ENCODE peak calls at places on chromosome 17, in ten cellular contexts. One of them, this sample, is unnamed. For H3K9me3, the result is how much of the 10 kb centered on the place peaks cover.

GRCh38 chr17:63399316-63399715 is 46.8 kb downstream of the CYB561 start:
- DNase-seq in CD8-positive, alpha-beta T cell: no peak
- DNase-seq in A549: no peak
- DNase-seq in iPS DF 6.9: no peak
- DNase-seq in HCT116: no peak
- DNase-seq in left ventricle myocardium inferior: no peak
- DNase-seq in IMR-90: peak
- DNase-seq in neural progenitor cell: no peak
- DNase-seq in tibial artery: no peak
- DNase-seq in tibial nerve: no peak
- DNase-seq in this sample: no peak

GRCh38 chr17:2063306-2064146 is 8.6 kb downstream of the HIC1 start:
- DNase-seq in A549: no peak
- DNase-seq in neural progenitor cell: no peak
- DNase-seq in tibial nerve: no peak
- DNase-seq in IMR-90: peak
- DNase-seq in iPS DF 6.9: no peak
- DNase-seq in CD8-positive, alpha-beta T cell: no peak
- DNase-seq in left ventricle myocardium inferior: no peak
- DNase-seq in tibial artery: no peak
- DNase-seq in HCT116: no peak
- DNase-seq in this sample: no peak

GRCh38 chr17:78789663-78790181 is 7.6 kb upstream of the CYTH1 start:
- DNase-seq in neural progenitor cell: no peak
- DNase-seq in A549: no peak
- DNase-seq in left ventricle myocardium inferior: peak
- DNase-seq in IMR-90: peak
- DNase-seq in tibial nerve: peak
- DNase-seq in iPS DF 6.9: no peak
- DNase-seq in HCT116: no peak
- DNase-seq in tibial artery: peak
- DNase-seq in CD8-positive, alpha-beta T cell: peak
- DNase-seq in this sample: peak

GRCh38 chr17:79479876-79480275 is 131.0 kb downstream of the RBFOX3 start:
- DNase-seq in A549: no peak
- DNase-seq in CD8-positive, alpha-beta T cell: no peak
- DNase-seq in left ventricle myocardium inferior: no peak
- DNase-seq in neural progenitor cell: no peak
- DNase-seq in IMR-90: no peak
- DNase-seq in iPS DF 6.9: no peak
- DNase-seq in tibial nerve: no peak
- DNase-seq in tibial artery: no peak
- DNase-seq in HCT116: no peak
- DNase-seq in this sample: no peak

GRCh38 chr17:47208744-47209488 is at the start of gene MYL4:
- DNase-seq in neural progenitor cell: peak
- DNase-seq in iPS DF 6.9: no peak
- DNase-seq in IMR-90: no peak
- DNase-seq in CD8-positive, alpha-beta T cell: no peak
- DNase-seq in left ventricle myocardium inferior: no peak
- DNase-seq in HCT116: no peak
- DNase-seq in tibial artery: no peak
- DNase-seq in A549: no peak
- DNase-seq in tibial nerve: no peak
- DNase-seq in this sample: no peak

GRCh38 chr17:19747829-19748806 is at the start of gene ALDH3A1:
- DNase-seq in A549: peak
- DNase-seq in CD8-positive, alpha-beta T cell: no peak
- DNase-seq in HCT116: no peak
- DNase-seq in iPS DF 6.9: no peak
- DNase-seq in tibial nerve: no peak
- DNase-seq in neural progenitor cell: peak
- DNase-seq in tibial artery: no peak
- DNase-seq in left ventricle myocardium inferior: no peak
- DNase-seq in IMR-90: no peak
- DNase-seq in this sample: no peak

GRCh38 chr17:78343433-78344201 is 16.3 kb downstream of the SOCS3 start:
- DNase-seq in CD8-positive, alpha-beta T cell: peak
- DNase-seq in left ventricle myocardium inferior: no peak
- DNase-seq in iPS DF 6.9: no peak
- DNase-seq in tibial artery: no peak
- DNase-seq in tibial nerve: no peak
- DNase-seq in HCT116: no peak
- DNase-seq in neural progenitor cell: no peak
- DNase-seq in IMR-90: no peak
- DNase-seq in A549: no peak
- DNase-seq in this sample: peak

GRCh38 chr17:73972056-73972455 is 231.4 kb upstream of the RPL38 start:
- DNase-seq in iPS DF 6.9: no peak
- DNase-seq in IMR-90: no peak
- DNase-seq in left ventricle myocardium inferior: no peak
- DNase-seq in neural progenitor cell: no peak
- DNase-seq in tibial nerve: no peak
- DNase-seq in A549: no peak
- DNase-seq in tibial artery: no peak
- DNase-seq in CD8-positive, alpha-beta T cell: no peak
- DNase-seq in HCT116: no peak
- DNase-seq in this sample: no peak

GRCh38 chr17:66906321-66907278 is 57.9 kb upstream of the CACNG4 start:
- DNase-seq in tibial artery: peak
- DNase-seq in left ventricle myocardium inferior: peak
- DNase-seq in A549: peak
- DNase-seq in iPS DF 6.9: peak
- DNase-seq in HCT116: peak
- DNase-seq in IMR-90: peak
- DNase-seq in CD8-positive, alpha-beta T cell: peak
- DNase-seq in neural progenitor cell: peak
- DNase-seq in tibial nerve: peak
- DNase-seq in this sample: peak

GRCh38 chr17:43940630-43941029 is 1.6 kb downstream of the PPY start:
- DNase-seq in neural progenitor cell: peak
- DNase-seq in A549: peak
- DNase-seq in iPS DF 6.9: no peak
- DNase-seq in tibial artery: no peak
- DNase-seq in CD8-positive, alpha-beta T cell: no peak
- DNase-seq in tibial nerve: no peak
- DNase-seq in IMR-90: peak
- DNase-seq in left ventricle myocardium inferior: no peak
- DNase-seq in HCT116: peak
- DNase-seq in this sample: no peak

GRCh38 chr17:17080181-17080631 is 37.9 kb downstream of the MPRIP start:
- DNase-seq in tibial artery: no peak
- DNase-seq in HCT116: no peak
- DNase-seq in tibial nerve: no peak
- DNase-seq in A549: no peak
- DNase-seq in IMR-90: no peak
- DNase-seq in left ventricle myocardium inferior: no peak
- DNase-seq in CD8-positive, alpha-beta T cell: no peak
- DNase-seq in neural progenitor cell: no peak
- DNase-seq in iPS DF 6.9: no peak
- DNase-seq in this sample: no peak

GRCh38 chr17:35914354-35914753 is 16.2 kb downstream of the RDM1 start:
- DNase-seq in neural progenitor cell: no peak
- DNase-seq in A549: no peak
- DNase-seq in CD8-positive, alpha-beta T cell: no peak
- DNase-seq in IMR-90: no peak
- DNase-seq in tibial nerve: no peak
- DNase-seq in tibial artery: no peak
- DNase-seq in HCT116: no peak
- DNase-seq in iPS DF 6.9: no peak
- DNase-seq in left ventricle myocardium inferior: no peak
- DNase-seq in this sample: no peak

GRCh38 chr17:57370051-57370581 is 113.8 kb downstream of the MSI2 start:
- DNase-seq in CD8-positive, alpha-beta T cell: no peak
- DNase-seq in HCT116: no peak
- DNase-seq in tibial artery: no peak
- DNase-seq in iPS DF 6.9: no peak
- DNase-seq in left ventricle myocardium inferior: no peak
- DNase-seq in tibial nerve: no peak
- DNase-seq in neural progenitor cell: peak
- DNase-seq in IMR-90: peak
- DNase-seq in A549: peak
- DNase-seq in this sample: no peak

GRCh38 chr17:30300803-30301202 is 9.1 kb upstream of the BLMH start:
- DNase-seq in IMR-90: no peak
- DNase-seq in left ventricle myocardium inferior: no peak
- DNase-seq in A549: no peak
- DNase-seq in CD8-positive, alpha-beta T cell: no peak
- DNase-seq in tibial artery: no peak
- DNase-seq in HCT116: no peak
- DNase-seq in iPS DF 6.9: no peak
- DNase-seq in tibial nerve: no peak
- DNase-seq in neural progenitor cell: no peak
- DNase-seq in this sample: no peak

GRCh38 chr17:9228408-9229159 is 207.3 kb downstream of the NTN1 start:
- DNase-seq in tibial nerve: no peak
- DNase-seq in tibial artery: no peak
- DNase-seq in CD8-positive, alpha-beta T cell: no peak
- DNase-seq in A549: no peak
- DNase-seq in neural progenitor cell: no peak
- DNase-seq in iPS DF 6.9: no peak
- DNase-seq in left ventricle myocardium inferior: no peak
- DNase-seq in IMR-90: peak
- DNase-seq in HCT116: no peak
- DNase-seq in this sample: no peak

GRCh38 chr17:444879-445454 is 92.4 kb upstream of the RPH3AL start:
- DNase-seq in iPS DF 6.9: no peak
- DNase-seq in tibial nerve: no peak
- DNase-seq in left ventricle myocardium inferior: no peak
- DNase-seq in neural progenitor cell: peak
- DNase-seq in HCT116: no peak
- DNase-seq in A549: no peak
- DNase-seq in CD8-positive, alpha-beta T cell: no peak
- DNase-seq in IMR-90: no peak
- DNase-seq in tibial artery: no peak
- DNase-seq in this sample: no peak
- H3K9me3 ChIP-seq in iPS DF 6.9: under half
- H3K9me3 ChIP-seq in tibial nerve: under half
- H3K9me3 ChIP-seq in left ventricle myocardium inferior: under half
- H3K9me3 ChIP-seq in neural progenitor cell: under half
- H3K9me3 ChIP-seq in HCT116: under half
- H3K9me3 ChIP-seq in A549: under half
- H3K9me3 ChIP-seq in CD8-positive, alpha-beta T cell: under half
- H3K9me3 ChIP-seq in IMR-90: under half
- H3K9me3 ChIP-seq in tibial artery: under half
- H3K9me3 ChIP-seq in this sample: under half

GRCh38 chr17:41691031-41691777 is 2.5 kb downstream of the EIF1 start:
- DNase-seq in left ventricle myocardium inferior: no peak
- DNase-seq in A549: no peak
- DNase-seq in tibial nerve: no peak
- DNase-seq in neural progenitor cell: no peak
- DNase-seq in IMR-90: peak
- DNase-seq in tibial artery: no peak
- DNase-seq in HCT116: no peak
- DNase-seq in iPS DF 6.9: no peak
- DNase-seq in CD8-positive, alpha-beta T cell: no peak
- DNase-seq in this sample: no peak
- H3K27ac ChIP-seq in left ventricle myocardium inferior: peak
- H3K27ac ChIP-seq in A549: no peak
- H3K27ac ChIP-seq in tibial nerve: no peak
- H3K27ac ChIP-seq in neural progenitor cell: no peak
- H3K27ac ChIP-seq in IMR-90: no peak
- H3K27ac ChIP-seq in tibial artery: peak
- H3K27ac ChIP-seq in HCT116: peak
- H3K27ac ChIP-seq in iPS DF 6.9: no peak
- H3K27ac ChIP-seq in CD8-positive, alpha-beta T cell: no peak
- H3K27ac ChIP-seq in this sample: no peak

GRCh38 chr17:69818467-69818866 is 256.6 kb upstream of the KCNJ16 start:
- DNase-seq in left ventricle myocardium inferior: no peak
- DNase-seq in HCT116: no peak
- DNase-seq in IMR-90: peak
- DNase-seq in CD8-positive, alpha-beta T cell: no peak
- DNase-seq in A549: no peak
- DNase-seq in iPS DF 6.9: no peak
- DNase-seq in tibial nerve: no peak
- DNase-seq in tibial artery: no peak
- DNase-seq in neural progenitor cell: no peak
- DNase-seq in this sample: no peak

GRCh38 chr17:69814031-69814430 is 261.0 kb upstream of the KCNJ16 start:
- DNase-seq in tibial nerve: no peak
- DNase-seq in HCT116: no peak
- DNase-seq in neural progenitor cell: no peak
- DNase-seq in IMR-90: no peak
- DNase-seq in tibial artery: no peak
- DNase-seq in left ventricle myocardium inferior: no peak
- DNase-seq in CD8-positive, alpha-beta T cell: no peak
- DNase-seq in A549: no peak
- DNase-seq in iPS DF 6.9: no peak
- DNase-seq in this sample: no peak

GRCh38 chr17:69822314-69822875 is 252.6 kb upstream of the KCNJ16 start:
- DNase-seq in IMR-90: no peak
- DNase-seq in left ventricle myocardium inferior: no peak
- DNase-seq in tibial artery: no peak
- DNase-seq in A549: no peak
- DNase-seq in iPS DF 6.9: no peak
- DNase-seq in HCT116: no peak
- DNase-seq in tibial nerve: no peak
- DNase-seq in CD8-positive, alpha-beta T cell: no peak
- DNase-seq in neural progenitor cell: no peak
- DNase-seq in this sample: no peak

GRCh38 chr17:69820881-69821473 is 254.0 kb upstream of the KCNJ16 start:
- DNase-seq in HCT116: no peak
- DNase-seq in tibial artery: no peak
- DNase-seq in neural progenitor cell: no peak
- DNase-seq in iPS DF 6.9: no peak
- DNase-seq in CD8-positive, alpha-beta T cell: no peak
- DNase-seq in left ventricle myocardium inferior: no peak
- DNase-seq in IMR-90: no peak
- DNase-seq in A549: no peak
- DNase-seq in tibial nerve: no peak
- DNase-seq in this sample: no peak

GRCh38 chr17:69819316-69820087 is 255.5 kb upstream of the KCNJ16 start:
- DNase-seq in tibial nerve: no peak
- DNase-seq in iPS DF 6.9: no peak
- DNase-seq in left ventricle myocardium inferior: no peak
- DNase-seq in CD8-positive, alpha-beta T cell: no peak
- DNase-seq in HCT116: no peak
- DNase-seq in IMR-90: peak
- DNase-seq in A549: no peak
- DNase-seq in tibial artery: no peak
- DNase-seq in neural progenitor cell: no peak
- DNase-seq in this sample: no peak
- H3K9me3 ChIP-seq in tibial nerve: under half
- H3K9me3 ChIP-seq in iPS DF 6.9: under half
- H3K9me3 ChIP-seq in left ventricle myocardium inferior: under half
- H3K9me3 ChIP-seq in CD8-positive, alpha-beta T cell: under half
- H3K9me3 ChIP-seq in HCT116: under half
- H3K9me3 ChIP-seq in IMR-90: under half
- H3K9me3 ChIP-seq in A549: under half
- H3K9me3 ChIP-seq in tibial artery: under half
- H3K9me3 ChIP-seq in neural progenitor cell: under half
- H3K9me3 ChIP-seq in this sample: under half

DNA sequence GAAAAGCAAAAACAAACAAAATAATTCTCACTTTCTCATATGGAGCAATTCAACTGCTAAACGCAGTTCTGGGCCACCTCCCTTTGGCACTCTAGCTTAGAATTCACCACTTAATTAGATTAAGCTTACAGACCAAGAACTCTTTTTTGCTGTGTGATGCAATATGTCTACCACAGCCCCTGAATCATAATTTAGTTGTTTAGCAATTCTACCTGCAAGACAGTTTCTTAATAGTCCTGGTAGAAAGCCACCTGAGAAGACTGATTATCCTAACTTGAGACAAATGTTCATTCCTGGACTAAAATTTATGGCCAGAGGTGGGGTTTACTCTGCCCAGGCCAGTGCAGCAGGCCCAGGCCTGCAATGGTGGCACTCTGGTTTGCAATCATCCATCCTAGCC is 205.9 kb downstream of the HS3ST3A1 start:
- DNase-seq in tibial artery: no peak
- DNase-seq in A549: no peak
- DNase-seq in HCT116: no peak
- DNase-seq in neural progenitor cell: no peak
- DNase-seq in CD8-positive, alpha-beta T cell: no peak
- DNase-seq in left ventricle myocardium inferior: no peak
- DNase-seq in IMR-90: no peak
- DNase-seq in tibial nerve: no peak
- DNase-seq in iPS DF 6.9: no peak
- DNase-seq in this sample: no peak
- H3K27ac ChIP-seq in tibial artery: no peak
- H3K27ac ChIP-seq in A549: no peak
- H3K27ac ChIP-seq in HCT116: no peak
- H3K27ac ChIP-seq in neural progenitor cell: no peak
- H3K27ac ChIP-seq in CD8-positive, alpha-beta T cell: no peak
- H3K27ac ChIP-seq in left ventricle myocardium inferior: no peak
- H3K27ac ChIP-seq in IMR-90: no peak
- H3K27ac ChIP-seq in tibial nerve: no peak
- H3K27ac ChIP-seq in iPS DF 6.9: no peak
- H3K27ac ChIP-seq in this sample: no peak

This sample was measured in lung.